ENCODE peak calls at places on chromosomes 13 and 19, in nine cellular contexts. D is tibial artery, Y is mammary epithelial cell, L is upper lobe of right lung, C is prostate gland, B is body of pancreas, I is thoracic aorta, Z is transverse colon, R is psoas muscle. Q is an unnamed sample.

GRCh38 chr19:49347835-49348234 is 12.6 kb downstream of the CD37 start:
- DNase-seq in D (no peak), Y (peak), L (no peak), C (no peak), B (peak), I (no peak), Z (no peak), R (no peak), Q (peak)

GRCh38 chr13:28582225-28582891 is 76.6 kb upstream of the POMP start:
- DNase-seq in D (no peak), Y (no peak), L (no peak), C (no peak), B (no peak), I (no peak), Z (no peak), R (no peak), Q (peak)

GRCh38 chr19:5054551-5055456 is 85.9 kb downstream of the KDM4B start:
- DNase-seq in D (no peak), Y (no peak), L (no peak), C (no peak), B (no peak), I (no peak), Z (no peak), R (no peak), Q (no peak)

GRCh38 chr19:16070366-16070990 is 5.8 kb upstream of the TPM4 start:
- DNase-seq in D (peak), Y (peak), L (peak), C (peak), B (peak), I (peak), Z (peak), R (peak), Q (no peak)

GRCh38 chr19:46785054-46785979 is 3.1 kb downstream of the SLC1A5 start:
- DNase-seq in D (no peak), Y (no peak), L (no peak), C (no peak), B (no peak), I (no peak), Z (no peak), R (no peak), Q (peak)

GRCh38 chr19:46634045-46634655 is 1.9 kb downstream of the GNG8 start:
- DNase-seq in D (peak), Y (peak), L (peak), C (peak), B (peak), I (peak), Z (peak), R (peak), Q (peak)

GRCh38 chr13:33017410-33017929 is 1.2 kb downstream of the KL start:
- DNase-seq in D (peak), Y (peak), L (no peak), C (no peak), B (peak), I (no peak), Z (peak), R (peak), Q (peak)

GRCh38 chr13:80755925-80756324 is 415.0 kb upstream of the SPRY2 start:
- DNase-seq in D (no peak), Y (no peak), L (no peak), C (no peak), B (no peak), I (no peak), Z (no peak), R (no peak), Q (no peak)

GRCh38 chr13:108877300-108877699 is 247.9 kb downstream of the MYO16 start:
- DNase-seq in D (no peak), Y (peak), L (no peak), C (no peak), B (no peak), I (no peak), Z (no peak), R (no peak), Q (peak)

GRCh38 chr13:52812941-52813340 is 35.5 kb downstream of the PCDH8 start:
- DNase-seq in D (no peak), Y (no peak), L (no peak), C (no peak), B (no peak), I (no peak), Z (no peak), R (no peak), Q (no peak)

GRCh38 chr13:64538711-64539110 is 2691.4 kb downstream of the PCDH9 start:
- DNase-seq in D (no peak), Y (no peak), L (no peak), C (no peak), B (no peak), I (no peak), Z (no peak), R (no peak), Q (peak)

GRCh38 chr13:45086484-45086883 is 33.8 kb upstream of the GTF2F2 start:
- DNase-seq in D (no peak), Y (peak), L (no peak), C (no peak), B (no peak), I (no peak), Z (no peak), R (no peak), Q (peak)

GRCh38 chr13:99371956-99372355 is 64.8 kb upstream of the GPR183 start:
- DNase-seq in D (no peak), Y (no peak), L (no peak), C (no peak), B (peak), I (no peak), Z (no peak), R (no peak), Q (no peak)

GRCh38 chr19:58279925-58280316 is 1.2 kb downstream of the ZNF8 start:
- DNase-seq in D (no peak), Y (peak), L (no peak), C (no peak), B (no peak), I (no peak), Z (no peak), R (no peak), Q (peak)

GRCh38 chr13:37695200-37695599 is 96.6 kb upstream of the POSTN start:
- DNase-seq in D (no peak), Y (no peak), L (no peak), C (no peak), B (no peak), I (no peak), Z (no peak), R (no peak), Q (no peak)

GRCh38 chr13:108827637-108828036 is 198.2 kb downstream of the MYO16 start:
- DNase-seq in D (no peak), Y (peak), L (no peak), C (no peak), B (peak), I (no peak), Z (no peak), R (no peak), Q (no peak)

GRCh38 chr13:99620806-99621205 is 119.5 kb downstream of the TM9SF2 start:
- DNase-seq in D (no peak), Y (no peak), L (no peak), C (no peak), B (no peak), I (no peak), Z (no peak), R (no peak), Q (no peak)

GRCh38 chr13:98189841-98190505 is 12.9 kb upstream of the RNF113B start:
- DNase-seq in D (no peak), Y (no peak), L (no peak), C (no peak), B (no peak), I (no peak), Z (no peak), R (no peak), Q (no peak)

GRCh38 chr13:48562296-48563066 is 29.6 kb upstream of the RCBTB2 start:
- DNase-seq in D (no peak), Y (peak), L (no peak), C (no peak), B (no peak), I (no peak), Z (peak), R (no peak), Q (no peak)

GRCh38 chr13:55516610-55517009 is 1624.1 kb upstream of the PRR20A start:
- DNase-seq in D (no peak), Y (no peak), L (no peak), C (no peak), B (no peak), I (no peak), Z (no peak), R (no peak), Q (no peak)

GRCh38 chr13:110287031-110287828 is 19.7 kb downstream of the COL4A1 start:
- DNase-seq in D (no peak), Y (peak), L (no peak), C (no peak), B (no peak), I (no peak), Z (no peak), R (no peak), Q (peak)

GRCh38 chr13:68509734-68510621 is 1279.8 kb upstream of the PCDH9 start:
- DNase-seq in D (no peak), Y (no peak), L (no peak), C (no peak), B (no peak), I (no peak), Z (no peak), R (no peak), Q (no peak)

GRCh38 chr13:99033814-99034213 is 56.0 kb upstream of the DOCK9 start:
- DNase-seq in D (no peak), Y (peak), L (no peak), C (no peak), B (no peak), I (no peak), Z (no peak), R (no peak), Q (peak)

GRCh38 chr19:50548191-50549058 is 19.8 kb downstream of the LRRC4B start:
- DNase-seq in D (no peak), Y (no peak), L (no peak), C (no peak), B (no peak), I (no peak), Z (no peak), R (no peak), Q (no peak)

GRCh38 chr19:52535831-52536800 is 8.6 kb downstream of the ZNF808 start:
- DNase-seq in D (peak), Y (peak), L (peak), C (peak), B (peak), I (peak), Z (peak), R (peak), Q (peak)

GRCh38 chr13:46523972-46524737 is 28.8 kb upstream of the LRCH1 start:
- DNase-seq in D (no peak), Y (no peak), L (no peak), C (no peak), B (no peak), I (no peak), Z (no peak), R (no peak), Q (peak)

GRCh38 chr19:13091400-13092161 is 11.1 kb downstream of the LYL1 start:
- DNase-seq in D (peak), Y (no peak), L (no peak), C (no peak), B (peak), I (peak), Z (no peak), R (peak), Q (peak)
- TF ChIP-seq CTCF in D (no peak), Y (no peak), L (no peak), C (no peak), B (no peak), I (no peak), Z (no peak), R (no peak), Q (no peak)

GRCh38 chr19:41711376-41712261 is 3.2 kb downstream of the CEACAM5 start:
- DNase-seq in D (peak), Y (no peak), L (no peak), C (no peak), B (no peak), I (no peak), Z (peak), R (no peak), Q (no peak)
- H3K4me3 ChIP-seq in D (no peak), Y (no peak), L (no peak), C (no peak), B (no peak), I (no peak), Z (peak), R (no peak), Q (no peak)

GRCh38 chr13:112587359-112587766 is 590 bp downstream of the TUBGCP3 start:
- DNase-seq in D (peak), Y (peak), L (peak), C (peak), B (peak), I (peak), Z (peak), R (peak), Q (peak)
- TF ChIP-seq CTCF in D (no peak), Y (no peak), L (no peak), C (no peak), B (peak), I (no peak), Z (no peak), R (no peak), Q (no peak)

DNA sequence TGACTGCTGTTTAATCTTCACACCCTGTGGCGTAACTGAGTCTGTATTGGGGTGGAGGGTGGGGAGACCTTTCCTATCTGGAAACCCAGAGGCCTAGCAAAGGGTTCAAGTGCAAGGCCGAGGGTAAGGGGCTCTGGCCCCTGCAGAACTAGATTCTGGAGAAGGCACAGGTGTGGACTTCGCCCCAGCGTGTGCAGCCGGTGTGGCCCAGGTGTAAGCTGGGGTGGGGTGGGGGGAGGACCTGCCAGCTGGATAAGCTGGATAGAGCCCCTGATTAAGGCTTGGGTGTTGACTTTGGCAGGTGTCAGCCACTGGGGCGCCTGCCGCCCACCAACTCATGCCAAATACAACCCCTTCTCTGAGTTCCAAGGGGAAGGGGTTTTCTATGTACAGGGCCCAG is 1.3 kb downstream of the RAB3D start:
- DNase-seq in D (no peak), Y (no peak), L (no peak), C (no peak), B (no peak), I (no peak), Z (peak), R (no peak), Q (no peak)
- H3K4me3 ChIP-seq in D (no peak), Y (peak), L (peak), C (peak), B (peak), I (peak), Z (no peak), R (peak), Q (no peak)

DNA sequence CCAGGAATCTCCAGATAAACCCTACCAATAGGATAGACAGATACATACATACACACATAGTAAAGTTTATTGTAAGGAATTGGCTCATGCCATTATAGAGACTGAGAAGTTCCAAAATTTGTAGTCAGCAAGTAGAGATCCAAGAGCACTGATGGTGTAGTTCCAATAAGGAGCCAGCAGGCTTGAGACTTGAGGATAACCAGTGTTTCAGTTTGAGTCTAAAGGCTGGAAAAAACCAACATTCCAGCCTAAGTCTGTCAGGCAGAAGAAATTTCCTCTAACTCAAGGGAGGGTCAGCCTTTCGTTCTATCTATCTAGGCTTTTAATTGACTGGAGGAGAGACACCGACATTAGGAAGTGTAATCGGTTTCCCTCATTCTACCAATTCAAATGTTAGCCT is 110.2 kb upstream of the TSHZ3 start:
- DNase-seq in D (no peak), Y (no peak), L (no peak), C (no peak), B (no peak), I (no peak), Z (no peak), R (no peak), Q (peak)
- TF ChIP-seq CTCF in D (no peak), Y (no peak), L (no peak), C (no peak), B (no peak), I (no peak), Z (no peak), R (no peak), Q (peak)

GRCh38 chr13:103288114-103288513 is 221.9 kb upstream of the SLC10A2 start:
- DNase-seq in D (no peak), Y (no peak), L (no peak), C (no peak), B (no peak), I (no peak), Z (no peak), R (no peak), Q (no peak)

GRCh38 chr13:103287659-103288058 is 221.4 kb upstream of the SLC10A2 start:
- DNase-seq in D (no peak), Y (peak), L (no peak), C (no peak), B (no peak), I (no peak), Z (no peak), R (no peak), Q (peak)

GRCh38 chr13:103283451-103283820 is 217.2 kb upstream of the SLC10A2 start:
- DNase-seq in D (no peak), Y (no peak), L (no peak), C (no peak), B (no peak), I (no peak), Z (no peak), R (no peak), Q (no peak)

GRCh38 chr13:103277959-103278673 is 211.9 kb upstream of the SLC10A2 start:
- DNase-seq in D (no peak), Y (no peak), L (no peak), C (no peak), B (no peak), I (no peak), Z (no peak), R (no peak), Q (no peak)

DNA sequence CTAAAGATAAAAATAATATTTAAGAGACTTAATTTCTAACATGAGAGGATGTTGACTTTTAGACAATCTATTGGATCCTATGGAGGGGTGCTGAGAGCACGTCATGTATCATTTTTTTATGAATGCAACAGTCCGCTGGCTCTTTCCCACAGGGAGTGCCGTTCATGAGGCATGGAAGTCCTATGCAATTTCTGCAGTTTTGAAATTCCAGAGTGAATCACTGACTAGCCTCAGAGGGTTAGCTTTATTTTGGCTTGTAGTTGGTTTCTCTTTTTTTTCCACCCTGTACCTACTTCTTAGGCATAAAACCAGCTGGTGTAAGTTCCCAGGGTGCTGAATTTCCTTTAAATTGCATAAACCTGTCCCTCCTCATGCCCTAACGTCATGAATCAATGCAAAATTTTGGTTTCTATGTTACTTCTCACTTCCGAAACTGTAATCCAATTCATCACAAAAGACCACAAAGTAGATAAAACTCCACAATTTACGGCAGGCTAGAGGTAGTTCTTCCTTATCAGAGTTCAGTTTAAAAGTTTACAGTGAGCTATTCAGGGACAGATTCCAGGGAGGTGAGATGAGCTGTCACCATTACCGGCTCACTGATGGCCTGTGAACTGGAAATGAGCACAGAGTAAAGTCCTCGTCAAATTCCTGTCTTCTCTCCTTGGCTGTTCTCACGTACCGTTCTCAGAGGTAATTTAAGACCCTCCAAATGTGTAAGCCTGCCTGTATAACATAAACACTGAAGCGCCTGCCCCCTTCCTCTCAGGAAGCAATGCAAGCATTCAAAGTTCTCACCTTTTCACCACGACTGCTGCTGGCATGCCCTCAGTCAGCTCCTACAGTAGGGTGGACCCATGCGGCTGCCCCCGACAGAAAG is 216.6 kb upstream of the SLC10A2 start:
- DNase-seq in D (no peak), Y (peak), L (no peak), C (no peak), B (peak), I (no peak), Z (no peak), R (no peak), Q (peak)
- H3K4me3 ChIP-seq in D (no peak), Y (no peak), L (no peak), C (no peak), B (no peak), I (no peak), Z (no peak), R (no peak), Q (no peak)

GRCh38 chr13:76683168-76683567 is 203.0 kb downstream of the KCTD12 start:
- DNase-seq in D (no peak), Y (no peak), L (no peak), C (no peak), B (no peak), I (no peak), Z (no peak), R (no peak), Q (no peak)

GRCh38 chr13:76685938-76686337 is 200.3 kb downstream of the KCTD12 start:
- DNase-seq in D (no peak), Y (no peak), L (no peak), C (no peak), B (no peak), I (no peak), Z (no peak), R (no peak), Q (no peak)

GRCh38 chr13:76683854-76684253 is 202.4 kb downstream of the KCTD12 start:
- DNase-seq in D (no peak), Y (no peak), L (no peak), C (no peak), B (no peak), I (no peak), Z (no peak), R (no peak), Q (no peak)

GRCh38 chr13:76687467-76687866 is 198.7 kb downstream of the KCTD12 start:
- DNase-seq in D (no peak), Y (no peak), L (no peak), C (no peak), B (peak), I (no peak), Z (no peak), R (no peak), Q (no peak)

GRCh38 chr13:76684336-76684735 is 201.9 kb downstream of the KCTD12 start:
- DNase-seq in D (no peak), Y (no peak), L (no peak), C (no peak), B (no peak), I (no peak), Z (no peak), R (no peak), Q (no peak)
- TF ChIP-seq CTCF in D (no peak), Y (no peak), L (no peak), C (no peak), B (no peak), I (no peak), Z (no peak), R (no peak), Q (no peak)

GRCh38 chr19:1944088-1944915 is 3.3 kb downstream of the CSNK1G2 start:
- DNase-seq in D (no peak), Y (no peak), L (no peak), C (no peak), B (peak), I (no peak), Z (peak), R (no peak), Q (no peak)

GRCh38 chr19:1941146-1942077 is at the start of gene CSNK1G2:
- DNase-seq in D (no peak), Y (no peak), L (peak), C (no peak), B (no peak), I (no peak), Z (peak), R (peak), Q (no peak)

GRCh38 chr19:1943661-1944087 is 2.7 kb downstream of the CSNK1G2 start:
- DNase-seq in D (no peak), Y (no peak), L (no peak), C (no peak), B (no peak), I (no peak), Z (no peak), R (no peak), Q (no peak)

GRCh38 chr19:1942078-1942933 is 1.3 kb downstream of the CSNK1G2 start:
- DNase-seq in D (peak), Y (peak), L (peak), C (peak), B (peak), I (no peak), Z (peak), R (peak), Q (peak)

GRCh38 chr19:1942934-1943555 is 2.1 kb downstream of the CSNK1G2 start:
- DNase-seq in D (no peak), Y (no peak), L (no peak), C (no peak), B (no peak), I (no peak), Z (no peak), R (no peak), Q (peak)
- H3K4me3 ChIP-seq in D (peak), Y (peak), L (peak), C (peak), B (no peak), I (peak), Z (peak), R (peak), Q (peak)